ENCODE peak calls at places on chromosomes 5 and 9, in four cellular contexts. Z, A, I and T are unnamed samples.

GRCh38 chr9:122781671-122782070 is 7.1 kb upstream of the OR5C1 start:
- DNase-seq in Z (no peak), A (no peak), I (no peak), T (no peak)

GRCh38 chr5:34552129-34552528 is 104.0 kb upstream of the RAI14 start:
- DNase-seq in A (peak; percentile 66), I (peak; percentile 58), Z (no peak), T (no peak)

GRCh38 chr5:5383461-5383860 is 39.0 kb upstream of the ICE1 start:
- DNase-seq in Z (no peak), I (no peak), A (no peak), T (no peak)

GRCh38 chr5:37716405-37716804 is 123.4 kb downstream of the GDNF start:
- DNase-seq in Z (no peak), A (no peak), I (no peak), T (no peak)

GRCh38 chr9:132763574-132763973 is 93.3 kb downstream of the GTF3C4 start:
- DNase-seq in Z (no peak), A (no peak), I (no peak), T (no peak)

GRCh38 chr9:107174441-107174840 is 108.6 kb upstream of the RAD23B start:
- DNase-seq in A (no peak), I (peak; percentile 66), Z (no peak), T (no peak)

GRCh38 chr9:127032256-127032655 is 90.2 kb downstream of the ANGPTL2 start:
- DNase-seq in I (no peak), Z (no peak), A (no peak), T (no peak)

GRCh38 chr9:79652598-79652997 is 80.8 kb downstream of the TLE4 start:
- DNase-seq in Z (no peak), I (peak; percentile 51), A (no peak), T (no peak)

GRCh38 chr5:139688712-139689413 is 40.7 kb downstream of the CXXC5 start:
- DNase-seq in Z (no peak), I (no peak), A (no peak), T (no peak)

GRCh38 chr9:14942037-14942436 is 31.8 kb upstream of the FREM1 start:
- DNase-seq in Z (no peak), A (no peak), I (no peak), T (peak; percentile 14)

GRCh38 chr5:157050050-157050449 is 8.9 kb downstream of the HAVCR1 start:
- DNase-seq in I (no peak), A (no peak), Z (no peak), T (no peak)

GRCh38 chr9:99158629-99159028 is 53.7 kb downstream of the TGFBR1 start:
- DNase-seq in I (no peak), A (no peak), Z (no peak), T (no peak)

GRCh38 chr9:77710965-77711657 is 63.0 kb upstream of the GNA14 start:
- DNase-seq in Z (no peak), A (no peak), I (no peak), T (no peak)

GRCh38 chr5:52685621-52686370 is 101.9 kb upstream of the ITGA1 start:
- DNase-seq in A (no peak), Z (peak; percentile 22), I (no peak), T (no peak)

GRCh38 chr9:70053864-70054263 is 10.2 kb downstream of the MAMDC2 start:
- DNase-seq in Z (no peak), I (no peak), A (no peak), T (no peak)
- H3K4me3 ChIP-seq in Z (no peak overlapping the region), I (no peak overlapping the region), A (no peak overlapping the region), T (no peak overlapping the region)

GRCh38 chr5:116361979-116362577 is 212.5 kb downstream of the SEMA6A start:
- DNase-seq in Z (no peak), A (no peak), I (no peak), T (no peak)
- H3K4me3 ChIP-seq in Z (no peak overlapping the region), A (peak overlapping the region; percentile 20), I (no peak overlapping the region), T (peak overlapping the region; percentile 33)

DNA sequence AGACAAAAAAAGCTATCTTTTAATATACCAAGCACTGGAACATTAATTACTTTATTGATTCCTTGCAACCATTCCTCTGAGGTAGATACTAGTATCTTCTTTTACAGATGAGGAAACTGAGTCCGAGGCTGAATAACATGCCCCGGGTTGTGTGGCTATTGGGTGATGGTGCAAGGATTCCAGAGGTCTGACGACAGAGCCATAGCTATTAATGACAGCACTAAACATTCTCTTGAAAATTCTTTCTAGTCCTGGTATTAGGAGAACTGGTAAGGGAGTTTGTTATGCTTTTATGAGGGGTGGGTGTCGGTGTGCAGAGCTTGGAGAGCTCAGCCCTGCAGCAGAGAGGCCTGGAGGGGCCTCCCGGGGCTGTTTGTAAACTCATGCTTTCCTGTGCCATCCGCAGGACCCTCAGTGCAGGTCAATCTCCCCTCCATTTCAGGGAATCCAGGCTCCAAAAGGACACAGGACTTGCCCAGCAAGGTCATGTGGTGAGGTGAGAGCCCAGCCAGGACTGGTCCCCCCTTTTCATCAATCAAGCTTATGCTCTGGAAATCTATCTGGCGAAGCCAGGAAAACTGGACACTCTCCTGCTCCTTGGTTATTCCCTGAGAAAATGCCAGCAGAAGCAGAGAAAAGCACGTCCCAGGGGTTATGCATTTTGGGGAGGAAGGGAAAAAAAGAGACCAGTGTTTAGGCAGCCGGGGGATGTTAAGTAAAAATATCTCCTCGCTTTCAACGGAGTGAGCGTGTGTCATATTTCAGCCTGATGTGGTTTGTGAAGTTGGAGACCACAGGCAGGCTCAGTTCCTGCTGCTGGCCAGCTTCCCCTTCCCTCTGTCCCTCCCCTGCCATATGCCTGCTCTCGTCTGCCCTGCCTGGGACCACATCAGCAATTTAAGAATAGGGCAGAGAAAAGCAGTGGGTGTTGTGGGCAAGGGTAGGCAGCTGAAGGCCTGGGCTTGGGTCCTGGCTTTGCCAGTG is 3.7 kb downstream of the GSN start:
- DNase-seq in Z (no peak), A (no peak), I (peak; percentile 92), T (peak; percentile 78)
- H3K4me3 ChIP-seq in Z (no peak overlapping the region), A (no peak overlapping the region), I (peak overlapping the region; percentile 9), T (peak overlapping the region; percentile 20)

GRCh38 chr5:93571111-93571977 is 9.7 kb downstream of the NR2F1-AS1 start:
- DNase-seq in A (no peak), I (no peak), Z (no peak), T (no peak)
- H3K4me3 ChIP-seq in A (no peak overlapping the region), I (no peak overlapping the region), Z (peak overlapping the region; percentile 19), T (peak overlapping the region; percentile 43)